ENCODE peak calls at places on chromosomes 5 and 9, in ten cellular contexts. R is NCI-H748 treated with DMSO at 0.1 percent for 48 hours; L is CD4-positive, CD25-positive, alpha-beta regulatory T cell; W is HFFc6; N is ELF-1; G is GM04504; M is activated CD4-positive, alpha-beta T cell treated with anti-CD3 and anti-CD28 coated beads, Interleukin-2, amount 10 ng/mL, durations not matched to agents 7 days and 5 days; D is AG10803; K is NCI-H524; Q is stomach. H is an unnamed sample.

GRCh38 chr5:3249401-3249800 is 346.2 kb upstream of the IRX1 start:
- DNase-seq in R (no peak), Q (no peak), G (no peak), M (no peak), D (no peak), L (no peak), W (no peak), N (no peak), K (no peak), H (no peak)

GRCh38 chr9:14186096-14186495 is 127.8 kb downstream of the NFIB start:
- DNase-seq in L (no peak), G (no peak), N (no peak), M (no peak), Q (no peak), R (no peak), K (no peak), D (no peak), W (no peak), H (no peak)

GRCh38 chr5:135308752-135309151 is 90.3 kb downstream of the MACROH2A1 start:
- DNase-seq in K (no peak), L (no peak), W (peak; percentile 88), D (peak; percentile 51), M (no peak), N (no peak), G (no peak), R (no peak), Q (no peak), H (no peak)

GRCh38 chr5:173334808-173335207 is 6.6 kb upstream of the STC2 start:
- DNase-seq in W (no peak), K (no peak), D (peak; percentile 46), G (no peak), L (no peak), N (no peak), Q (no peak), M (no peak), R (no peak), H (no peak)

GRCh38 chr9:125556046-125556445 is 151.0 kb downstream of the MAPKAP1 start:
- DNase-seq in R (no peak), L (no peak), K (no peak), W (no peak), D (no peak), N (no peak), G (no peak), Q (no peak), M (no peak), H (no peak)

GRCh38 chr5:134945041-134945440 is 22.7 kb upstream of the CATSPER3 start:
- DNase-seq in R (no peak), L (no peak), G (peak; percentile 15), W (no peak), D (no peak), M (no peak), N (no peak), Q (no peak), K (no peak), H (no peak)

GRCh38 chr5:171650605-171651004 is 135.0 kb upstream of the SMIM23 start:
- DNase-seq in Q (no peak), N (no peak), L (no peak), D (no peak), R (no peak), G (no peak), M (no peak), K (no peak), W (no peak), H (no peak)

GRCh38 chr5:123717139-123717538 is 205.2 kb downstream of the CSNK1G3 start:
- DNase-seq in W (peak; percentile 36), K (no peak), Q (no peak), D (peak; percentile 85), R (no peak), M (no peak), G (no peak), L (no peak), N (no peak), H (no peak)

GRCh38 chr9:121675969-121676822 is 24.8 kb downstream of the DAB2IP start:
- DNase-seq in N (peak; percentile 19), K (no peak), Q (peak; percentile 47), W (no peak), D (no peak), R (no peak), L (no peak), G (no peak), M (no peak), H (no peak)

GRCh38 chr5:78758169-78758839 is 109.7 kb upstream of the LHFPL2 start:
- DNase-seq in R (no peak), D (no peak), N (no peak), Q (no peak), K (no peak), W (no peak), G (no peak), M (no peak), L (no peak), H (no peak)

GRCh38 chr5:168833936-168834335 is 254.8 kb upstream of the PANK3 start:
- DNase-seq in G (no peak), W (no peak), R (no peak), K (no peak), L (no peak), M (no peak), Q (no peak), N (peak; percentile 37), D (no peak), H (peak; percentile 60)

GRCh38 chr5:1185652-1186350 is 15.6 kb upstream of the SLC6A19 start:
- DNase-seq in R (no peak), N (no peak), Q (peak; percentile 65), L (no peak), D (no peak), K (no peak), W (no peak), G (no peak), M (no peak), H (no peak)

GRCh38 chr5:156391139-156391538 is 64.2 kb downstream of the SGCD start:
- DNase-seq in M (no peak), R (no peak), W (no peak), G (no peak), Q (no peak), K (no peak), N (no peak), L (no peak), D (peak; percentile 20), H (no peak)

GRCh38 chr5:173016069-173016455 is 32.5 kb downstream of the ATP6V0E1 start:
- DNase-seq in K (no peak), W (no peak), M (no peak), L (no peak), N (no peak), Q (no peak), D (no peak), G (no peak), R (no peak), H (no peak)

GRCh38 chr5:60943624-60944023 is 1.2 kb downstream of the ERCC8 start:
- DNase-seq in Q (no peak), G (no peak), W (no peak), M (no peak), R (no peak), K (no peak), L (no peak), D (no peak), N (no peak), H (no peak)

GRCh38 chr5:158212915-158213314 is 354.0 kb upstream of the CLINT1 start:
- DNase-seq in K (no peak), N (peak; percentile 8), D (no peak), M (no peak), W (no peak), L (no peak), G (no peak), R (no peak), Q (no peak), H (peak; percentile 56)

GRCh38 chr9:37037137-37037743 is 3.2 kb upstream of the PAX5 start:
- DNase-seq in N (peak; percentile 80), R (no peak), D (no peak), K (no peak), L (no peak), Q (no peak), G (no peak), W (no peak), M (no peak), H (peak; percentile 61)

GRCh38 chr9:31119882-31120481 is 1264.5 kb upstream of the ACO1 start:
- DNase-seq in N (peak; percentile 24), L (peak; percentile 5), K (peak; percentile 50), R (peak; percentile 49), D (no peak), M (peak; percentile 43), Q (peak; percentile 27), G (no peak), W (no peak), H (peak; percentile 31)

GRCh38 chr5:50709471-50709870 is 43.0 kb downstream of the PARP8 start:
- DNase-seq in R (no peak), N (no peak), W (peak; percentile 18), G (no peak), K (no peak), Q (no peak), M (no peak), L (no peak), D (peak; percentile 31), H (no peak)

GRCh38 chr9:97710356-97711222 is 13.4 kb upstream of the XPA start:
- DNase-seq in M (peak; percentile 67), N (peak; percentile 73), Q (peak; percentile 51), W (peak; percentile 75), G (peak; percentile 44), R (peak; percentile 71), D (peak; percentile 70), K (peak; percentile 76), L (peak; percentile 21), H (peak; percentile 67)

H was measured in H9.